ENCODE peak calls at places on chromosomes 12 and 14, in seven cellular contexts. R is aorta, B is GM23338, N is left ventricle myocardium inferior, S is PC-9, X is right cardiac atrium, E is colonic mucosa. L is an unnamed sample. For H3K4me1, the result is how much of the 10 kb centered on the place peaks cover.

GRCh38 chr14:100864206-100864605 is 38.3 kb downstream of the MEG3 start:
- DNase-seq in R (no peak), B (no peak), N (peak), S (no peak), X (no peak), E (no peak), L (no peak)

GRCh38 chr12:24555730-24556129 is 393.2 kb downstream of the BCAT1 start:
- DNase-seq in R (no peak), B (no peak), N (no peak), S (no peak), X (no peak), E (no peak), L (no peak)

GRCh38 chr12:67782573-67782972 is 134.0 kb downstream of the DYRK2 start:
- DNase-seq in R (no peak), B (no peak), N (no peak), S (no peak), X (no peak), E (no peak), L (no peak)

GRCh38 chr14:53509227-53509822 is 356.2 kb upstream of the DDHD1 start:
- DNase-seq in R (no peak), B (no peak), N (peak), S (no peak), X (peak), E (peak), L (peak)

GRCh38 chr12:52633383-52633782 is 15.0 kb upstream of the KRT73 start:
- DNase-seq in R (no peak), B (no peak), N (no peak), S (no peak), X (no peak), E (no peak), L (no peak)

GRCh38 chr12:96902076-96902475 is 5.0 kb upstream of the NEDD1 start:
- DNase-seq in R (no peak), B (no peak), N (no peak), S (no peak), X (no peak), E (no peak), L (no peak)

GRCh38 chr14:64298773-64299172 is 4.6 kb upstream of the ESR2 start:
- DNase-seq in R (no peak), B (peak), N (no peak), S (no peak), X (no peak), E (no peak), L (no peak)

GRCh38 chr12:118029166-118029565 is 12.7 kb downstream of the RFC5 start:
- DNase-seq in R (no peak), B (no peak), N (no peak), S (no peak), X (no peak), E (no peak), L (no peak)

DNA sequence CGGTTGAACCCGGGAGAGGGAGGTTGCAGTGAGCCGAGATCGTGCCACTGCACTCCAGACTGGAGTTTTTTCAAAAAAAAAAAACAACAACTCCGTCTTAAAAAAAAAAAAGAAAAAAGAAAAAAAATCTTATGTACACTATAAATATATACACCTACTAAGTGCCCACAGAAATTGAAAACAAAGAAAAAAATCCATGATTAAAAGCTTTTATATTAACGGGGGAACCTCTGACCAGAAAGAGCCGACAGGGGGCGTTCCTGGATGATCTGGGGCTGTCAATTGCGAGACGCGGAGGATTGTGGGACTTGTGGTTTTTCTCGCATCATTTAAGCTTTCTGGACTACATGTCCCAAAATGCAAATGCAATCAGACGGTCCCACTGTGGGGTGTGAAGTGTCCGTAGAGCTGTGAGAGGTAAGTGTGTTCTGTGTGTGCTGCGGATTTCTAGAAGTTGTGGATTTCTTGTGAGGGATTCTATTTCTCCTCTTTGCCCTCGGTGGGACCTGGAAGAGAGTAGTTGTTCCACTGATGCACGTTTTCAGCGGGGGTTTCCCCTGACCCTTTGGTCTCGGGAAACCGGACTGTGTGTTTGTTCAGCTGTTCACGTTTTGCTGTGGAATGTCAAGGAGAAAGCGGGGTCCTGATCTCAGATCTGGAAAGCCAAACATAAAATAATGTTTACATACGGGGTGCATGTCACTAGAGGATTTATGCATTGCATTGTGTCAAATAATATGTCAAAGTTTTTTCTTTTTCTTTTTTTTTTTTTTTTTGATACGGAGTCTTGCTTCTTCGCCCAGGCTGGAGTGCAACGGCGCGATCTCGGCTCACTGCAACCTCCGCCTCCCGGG is at the start of gene SIRT4:
- DNase-seq in R (peak), B (peak), N (peak), S (peak), X (peak), E (peak), L (peak)
- H3K4me1 ChIP-seq in R (under half), B (under half), N (under half), S (under half), X (under half), E (under half), L (under half)

GRCh38 chr12:106135075-106135474 is 3.7 kb downstream of the NUAK1 start:
- DNase-seq in R (no peak), B (no peak), N (no peak), S (no peak), X (no peak), E (no peak), L (no peak)

GRCh38 chr12:106132175-106133135 is 6.3 kb downstream of the NUAK1 start:
- DNase-seq in R (no peak), B (no peak), N (no peak), S (no peak), X (no peak), E (no peak), L (no peak)

GRCh38 chr12:106134294-106134949 is 4.3 kb downstream of the NUAK1 start:
- DNase-seq in R (no peak), B (no peak), N (no peak), S (no peak), X (no peak), E (no peak), L (no peak)

GRCh38 chr12:106131671-106132070 is 7.1 kb downstream of the NUAK1 start:
- DNase-seq in R (no peak), B (no peak), N (no peak), S (no peak), X (no peak), E (no peak), L (no peak)

GRCh38 chr12:106133136-106134087 is 5.3 kb downstream of the NUAK1 start:
- DNase-seq in R (no peak), B (peak), N (no peak), S (peak), X (no peak), E (no peak), L (no peak)
- H3K4me1 ChIP-seq in R (under half), B (half or more), N (half or more), S (half or more), X (under half), E (under half), L (under half)

DNA sequence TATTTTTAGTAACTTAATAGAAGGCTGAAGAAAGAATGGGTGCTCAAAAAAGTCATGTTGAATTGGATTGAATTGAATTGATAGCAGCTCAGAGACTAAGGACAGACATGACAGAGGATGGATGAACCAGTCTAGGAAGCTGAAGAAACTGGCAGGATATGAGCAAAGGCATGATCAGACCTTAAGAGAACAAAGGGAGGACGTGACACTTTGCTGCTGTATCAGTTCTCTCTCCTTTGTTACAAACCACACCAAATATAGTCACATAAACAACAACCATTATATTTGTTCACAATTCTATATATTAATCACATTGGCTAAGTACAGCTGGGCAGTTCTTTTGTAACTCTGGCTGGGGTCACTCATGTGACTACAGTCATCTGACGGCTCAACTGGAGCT is 354.9 kb downstream of the ETNK1 start:
- DNase-seq in R (no peak), B (no peak), N (no peak), S (no peak), X (no peak), E (no peak), L (no peak)
- H3K4me1 ChIP-seq in R (under half), B (under half), N (under half), S (under half), X (under half), E (under half), L (under half)

GRCh38 chr14:105261781-105262180 is 13.4 kb downstream of the BTBD6 start:
- DNase-seq in R (no peak), B (no peak), N (peak), S (no peak), X (peak), E (no peak), L (no peak)
- H3K4me1 ChIP-seq in R (under half), B (under half), N (under half), S (under half), X (under half), E (under half), L (under half)

DNA sequence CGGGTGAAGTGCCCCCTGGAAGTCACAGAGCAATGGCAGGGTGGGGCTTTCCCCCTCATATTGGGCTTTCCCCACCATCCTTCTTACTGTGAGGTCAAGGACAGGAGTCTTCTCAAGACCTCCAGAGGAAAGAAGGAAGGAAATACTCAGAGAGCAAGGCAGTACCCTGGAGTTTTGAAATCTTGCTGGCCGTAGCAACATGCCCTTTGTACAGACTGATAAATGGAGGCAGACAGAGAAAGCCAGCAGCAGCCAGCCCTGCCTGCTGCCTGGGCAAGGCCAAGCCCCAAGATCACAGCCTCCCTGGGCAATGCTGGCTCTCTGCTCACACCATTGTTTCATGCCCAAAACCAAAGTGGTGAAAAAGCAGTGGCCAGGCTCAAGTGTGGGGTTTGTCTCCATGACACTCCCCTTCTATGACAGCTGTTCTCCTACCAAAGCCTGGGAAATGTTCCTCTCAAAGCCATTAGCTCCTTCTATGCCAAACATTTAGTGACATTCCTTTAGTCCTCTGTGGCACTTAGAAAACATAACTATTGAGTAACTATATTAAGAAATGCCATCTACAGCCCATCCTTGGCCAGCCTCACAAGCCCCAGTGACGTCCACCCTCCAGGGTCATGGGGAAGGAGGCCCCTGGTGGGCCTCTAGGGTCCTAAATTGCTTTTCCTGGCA is 13.2 kb upstream of the ITPK1 start:
- DNase-seq in R (no peak), B (no peak), N (no peak), S (peak), X (no peak), E (no peak), L (no peak)
- H3K4me1 ChIP-seq in R (under half), B (under half), N (under half), S (half or more), X (under half), E (under half), L (under half)

DNA sequence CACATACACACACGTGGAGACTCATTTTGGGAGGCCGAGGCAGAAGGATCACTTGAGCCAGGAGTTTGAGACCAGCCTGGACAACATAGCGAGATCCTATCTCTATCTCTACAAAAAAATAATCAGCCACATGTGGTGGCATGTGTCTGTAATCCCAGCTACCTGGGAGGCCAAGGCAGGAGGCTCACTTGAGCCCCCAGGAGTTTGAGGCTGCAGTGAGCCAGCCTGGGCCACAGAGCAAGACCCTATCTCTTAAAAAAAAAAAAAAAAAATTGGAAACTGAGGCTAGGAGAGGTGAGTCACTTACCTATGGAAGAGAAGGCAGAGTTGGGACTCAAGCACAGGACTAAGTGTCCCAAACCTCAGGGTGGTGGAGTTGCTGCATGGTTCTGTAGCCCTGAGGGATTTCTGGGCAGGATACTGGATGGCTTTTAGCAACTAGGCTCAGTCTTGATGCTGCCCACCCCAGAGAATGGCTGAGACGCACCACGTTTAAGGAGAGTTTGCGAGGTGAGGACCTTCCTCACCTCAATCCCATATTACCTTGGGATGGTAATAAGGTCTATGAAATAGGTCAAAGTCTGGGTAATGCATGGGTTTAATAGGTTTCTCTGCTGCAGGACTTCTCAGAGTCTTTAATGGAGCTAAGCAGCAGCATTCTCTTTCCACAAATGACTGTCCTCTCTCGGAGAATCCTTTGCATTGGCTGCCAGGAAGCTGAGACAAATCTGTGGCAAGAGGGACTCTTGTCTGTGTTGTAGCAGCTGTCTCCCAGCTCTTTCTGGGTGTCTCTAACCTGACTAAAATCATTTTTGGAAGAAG is 35.6 kb downstream of the SH2B3 start:
- DNase-seq in R (peak), B (no peak), N (no peak), S (no peak), X (no peak), E (no peak), L (no peak)
- H3K4me1 ChIP-seq in R (under half), B (under half), N (half or more), S (under half), X (under half), E (under half), L (half or more)

GRCh38 chr14:24335461-24336146 is 733 bp upstream of the ADCY4 start:
- DNase-seq in R (peak), B (peak), N (no peak), S (no peak), X (no peak), E (peak), L (no peak)
- H3K4me1 ChIP-seq in R (under half), B (under half), N (half or more), S (under half), X (under half), E (under half), L (under half)

L was measured in tibial nerve.